ENCODE peak calls at places on chromosome 4, in seven cellular contexts. One of them, this sample, is unnamed.

GRCh38 chr4:92646826-92647225 is 343.1 kb downstream of the GRID2 start:
- DNase-seq in breast epithelium: no peak
- DNase-seq in body of pancreas: no peak
- DNase-seq in esophagus squamous epithelium: no peak
- DNase-seq in PC-9: no peak
- DNase-seq in A549: no peak
- DNase-seq in right lobe of liver: no peak
- DNase-seq in this sample: no peak

GRCh38 chr4:82431026-82431745 is 796 bp downstream of the ENOPH1 start:
- DNase-seq in breast epithelium: peak; percentile 29
- DNase-seq in body of pancreas: peak; percentile 54
- DNase-seq in esophagus squamous epithelium: peak; percentile 52
- DNase-seq in PC-9: no peak
- DNase-seq in A549: peak; percentile 24
- DNase-seq in right lobe of liver: peak; percentile 61
- DNase-seq in this sample: no peak

GRCh38 chr4:38985363-38986065 is 46.7 kb downstream of the TMEM156 start:
- DNase-seq in breast epithelium: no peak
- DNase-seq in body of pancreas: no peak
- DNase-seq in esophagus squamous epithelium: no peak
- DNase-seq in PC-9: no peak
- DNase-seq in A549: no peak
- DNase-seq in right lobe of liver: no peak
- DNase-seq in this sample: no peak

GRCh38 chr4:144716778-144717177 is 70.8 kb downstream of the HHIP start:
- DNase-seq in breast epithelium: no peak
- DNase-seq in body of pancreas: no peak
- DNase-seq in esophagus squamous epithelium: no peak
- DNase-seq in PC-9: no peak
- DNase-seq in A549: no peak
- DNase-seq in right lobe of liver: no peak
- DNase-seq in this sample: no peak

GRCh38 chr4:109302366-109303140 is at the start of gene COL25A1:
- DNase-seq in breast epithelium: peak; percentile 24
- DNase-seq in body of pancreas: peak; percentile 50
- DNase-seq in esophagus squamous epithelium: no peak
- DNase-seq in PC-9: no peak
- DNase-seq in A549: peak; percentile 5
- DNase-seq in right lobe of liver: peak; percentile 53
- DNase-seq in this sample: no peak

GRCh38 chr4:27308379-27308778 is 447.7 kb downstream of the STIM2 start:
- DNase-seq in breast epithelium: no peak
- DNase-seq in body of pancreas: no peak
- DNase-seq in esophagus squamous epithelium: no peak
- DNase-seq in PC-9: no peak
- DNase-seq in A549: no peak
- DNase-seq in right lobe of liver: no peak
- DNase-seq in this sample: no peak

GRCh38 chr4:94924566-94924965 is 166.8 kb downstream of the BMPR1B start:
- DNase-seq in breast epithelium: no peak
- DNase-seq in body of pancreas: no peak
- DNase-seq in esophagus squamous epithelium: no peak
- DNase-seq in PC-9: no peak
- DNase-seq in A549: no peak
- DNase-seq in right lobe of liver: no peak
- DNase-seq in this sample: peak; percentile 55

GRCh38 chr4:99300934-99301333 is 10.1 kb upstream of the ADH1A start:
- DNase-seq in breast epithelium: peak; percentile 62
- DNase-seq in body of pancreas: peak; percentile 82
- DNase-seq in esophagus squamous epithelium: no peak
- DNase-seq in PC-9: no peak
- DNase-seq in A549: peak; percentile 11
- DNase-seq in right lobe of liver: peak; percentile 71
- DNase-seq in this sample: peak; percentile 27

GRCh38 chr4:90118547-90119211 is 8.5 kb upstream of the CCSER1 start:
- DNase-seq in breast epithelium: no peak
- DNase-seq in body of pancreas: no peak
- DNase-seq in esophagus squamous epithelium: no peak
- DNase-seq in PC-9: no peak
- DNase-seq in A549: no peak
- DNase-seq in right lobe of liver: no peak
- DNase-seq in this sample: no peak

DNA sequence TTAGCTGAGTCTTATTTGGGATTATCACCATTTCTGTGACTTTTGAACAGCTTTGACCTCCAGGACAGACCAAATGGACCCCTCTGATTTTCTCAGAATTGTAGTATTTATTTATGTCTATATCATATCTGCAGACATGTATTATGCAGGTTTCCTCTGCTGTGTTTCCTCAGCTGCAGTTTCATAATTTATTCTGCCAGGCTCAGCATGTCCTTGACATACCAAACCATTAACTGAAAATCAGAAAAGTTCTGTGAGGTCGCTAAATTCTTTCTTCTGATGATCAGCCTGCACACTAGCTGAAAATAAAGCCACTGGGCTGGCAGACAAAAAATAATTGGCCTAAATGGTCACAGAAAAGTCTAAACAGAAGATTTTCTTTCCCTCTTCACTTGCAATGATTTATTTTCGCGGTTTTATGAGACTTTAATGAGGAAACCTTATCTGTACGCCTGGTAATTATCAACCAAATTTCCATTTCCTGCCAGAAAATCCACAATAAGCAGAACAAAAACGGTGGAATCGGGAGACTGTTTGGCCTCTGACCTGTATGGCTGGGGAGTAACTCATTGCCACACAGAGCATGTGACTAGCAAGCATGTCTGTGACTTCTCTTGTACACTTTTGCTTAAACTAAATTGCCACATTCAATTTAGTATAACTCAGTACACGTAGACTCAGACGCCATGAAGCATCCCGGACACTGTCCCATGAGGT is 150.9 kb downstream of the ENPP6 start:
- DNase-seq in breast epithelium: no peak
- DNase-seq in body of pancreas: peak; percentile 41
- DNase-seq in esophagus squamous epithelium: no peak
- DNase-seq in PC-9: no peak
- DNase-seq in A549: no peak
- DNase-seq in right lobe of liver: no peak
- DNase-seq in this sample: no peak
- H3K27ac ChIP-seq in breast epithelium: no peak overlapping the region
- H3K27ac ChIP-seq in body of pancreas: peak overlapping the region; percentile 54
- H3K27ac ChIP-seq in esophagus squamous epithelium: no peak overlapping the region
- H3K27ac ChIP-seq in PC-9: no peak overlapping the region
- H3K27ac ChIP-seq in A549: no peak overlapping the region
- H3K27ac ChIP-seq in right lobe of liver: peak overlapping the region; percentile 9
- H3K27ac ChIP-seq in this sample: no peak overlapping the region

GRCh38 chr4:159210975-159211374 is 108.1 kb downstream of the RAPGEF2 start:
- DNase-seq in breast epithelium: no peak
- DNase-seq in body of pancreas: no peak
- DNase-seq in esophagus squamous epithelium: no peak
- DNase-seq in PC-9: no peak
- DNase-seq in A549: no peak
- DNase-seq in right lobe of liver: no peak
- DNase-seq in this sample: no peak

GRCh38 chr4:159209249-159209648 is 106.4 kb downstream of the RAPGEF2 start:
- DNase-seq in breast epithelium: no peak
- DNase-seq in body of pancreas: no peak
- DNase-seq in esophagus squamous epithelium: no peak
- DNase-seq in PC-9: no peak
- DNase-seq in A549: no peak
- DNase-seq in right lobe of liver: no peak
- DNase-seq in this sample: no peak

GRCh38 chr4:159216834-159217233 is 114.0 kb downstream of the RAPGEF2 start:
- DNase-seq in breast epithelium: no peak
- DNase-seq in body of pancreas: no peak
- DNase-seq in esophagus squamous epithelium: no peak
- DNase-seq in PC-9: no peak
- DNase-seq in A549: no peak
- DNase-seq in right lobe of liver: no peak
- DNase-seq in this sample: no peak

DNA sequence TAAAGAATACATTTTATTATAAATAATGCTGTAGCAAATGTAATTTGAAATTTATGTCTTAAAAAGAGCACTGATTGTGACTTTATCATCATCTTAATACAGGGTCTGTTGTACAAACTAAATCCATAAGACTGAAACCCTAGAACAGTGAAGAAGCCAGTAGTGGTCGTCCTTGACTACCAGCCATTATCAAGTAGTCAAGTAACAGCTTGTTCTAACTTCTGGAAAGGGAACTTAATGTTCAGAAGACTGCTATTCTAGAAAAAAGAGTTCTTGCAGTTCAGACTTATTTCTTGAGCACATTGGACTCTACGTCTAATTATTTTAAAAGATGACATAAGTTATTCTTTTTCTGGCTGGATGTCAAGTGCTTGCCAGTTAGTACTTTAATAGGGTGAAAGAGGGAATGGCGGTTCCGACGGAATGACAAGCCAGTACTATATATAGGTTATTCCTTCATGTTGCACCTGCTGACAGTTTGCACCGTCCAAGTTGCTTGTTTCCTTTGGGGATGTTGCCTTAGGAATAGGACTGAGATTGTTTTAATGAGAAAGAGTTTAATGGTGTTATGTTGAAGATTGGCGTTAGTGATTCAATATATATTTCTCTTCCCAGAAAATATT is 109.9 kb downstream of the RAPGEF2 start:
- DNase-seq in breast epithelium: no peak
- DNase-seq in body of pancreas: no peak
- DNase-seq in esophagus squamous epithelium: no peak
- DNase-seq in PC-9: no peak
- DNase-seq in A549: no peak
- DNase-seq in right lobe of liver: no peak
- DNase-seq in this sample: no peak
- H3K27ac ChIP-seq in breast epithelium: no peak overlapping the region
- H3K27ac ChIP-seq in body of pancreas: no peak overlapping the region
- H3K27ac ChIP-seq in esophagus squamous epithelium: no peak overlapping the region
- H3K27ac ChIP-seq in PC-9: no peak overlapping the region
- H3K27ac ChIP-seq in A549: no peak overlapping the region
- H3K27ac ChIP-seq in right lobe of liver: no peak overlapping the region
- H3K27ac ChIP-seq in this sample: no peak overlapping the region

DNA sequence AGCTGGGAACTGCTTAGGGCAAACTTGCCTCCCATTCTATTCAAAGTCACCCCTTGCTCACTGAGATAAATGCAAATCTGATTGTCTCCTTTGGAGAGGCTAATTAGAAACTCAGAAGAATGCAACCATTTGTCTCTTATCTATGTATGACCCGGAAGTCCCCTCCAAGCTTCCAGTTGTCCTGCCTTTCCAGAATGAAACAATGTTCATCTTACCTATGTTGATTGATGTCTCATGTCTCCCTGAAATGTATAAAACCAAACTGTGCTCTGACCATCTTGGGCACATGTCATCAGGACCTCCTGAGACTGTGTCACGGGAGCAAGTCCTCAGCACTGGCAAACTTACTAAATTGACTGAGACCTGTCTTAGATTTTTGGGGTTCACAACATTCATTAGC is 37.1 kb upstream of the TMPRSS11E start:
- DNase-seq in breast epithelium: no peak
- DNase-seq in body of pancreas: no peak
- DNase-seq in esophagus squamous epithelium: no peak
- DNase-seq in PC-9: no peak
- DNase-seq in A549: no peak
- DNase-seq in right lobe of liver: no peak
- DNase-seq in this sample: no peak
- H3K27ac ChIP-seq in breast epithelium: no peak overlapping the region
- H3K27ac ChIP-seq in body of pancreas: no peak overlapping the region
- H3K27ac ChIP-seq in esophagus squamous epithelium: no peak overlapping the region
- H3K27ac ChIP-seq in PC-9: no peak overlapping the region
- H3K27ac ChIP-seq in A549: no peak overlapping the region
- H3K27ac ChIP-seq in right lobe of liver: no peak overlapping the region
- H3K27ac ChIP-seq in this sample: no peak overlapping the region

GRCh38 chr4:174218127-174218790 is 65.2 kb downstream of the FBXO8 start:
- DNase-seq in breast epithelium: no peak
- DNase-seq in body of pancreas: no peak
- DNase-seq in esophagus squamous epithelium: no peak
- DNase-seq in PC-9: no peak
- DNase-seq in A549: no peak
- DNase-seq in right lobe of liver: no peak
- DNase-seq in this sample: no peak

GRCh38 chr4:174224550-174224949 is 58.9 kb downstream of the FBXO8 start:
- DNase-seq in breast epithelium: no peak
- DNase-seq in body of pancreas: no peak
- DNase-seq in esophagus squamous epithelium: no peak
- DNase-seq in PC-9: no peak
- DNase-seq in A549: no peak
- DNase-seq in right lobe of liver: no peak
- DNase-seq in this sample: no peak

GRCh38 chr4:174217273-174218126 is 66.0 kb downstream of the FBXO8 start:
- DNase-seq in breast epithelium: no peak
- DNase-seq in body of pancreas: peak; percentile 27
- DNase-seq in esophagus squamous epithelium: no peak
- DNase-seq in PC-9: no peak
- DNase-seq in A549: no peak
- DNase-seq in right lobe of liver: no peak
- DNase-seq in this sample: no peak

GRCh38 chr4:174225247-174226054 is 58.0 kb downstream of the FBXO8 start:
- DNase-seq in breast epithelium: no peak
- DNase-seq in body of pancreas: no peak
- DNase-seq in esophagus squamous epithelium: no peak
- DNase-seq in PC-9: no peak
- DNase-seq in A549: no peak
- DNase-seq in right lobe of liver: no peak
- DNase-seq in this sample: no peak

GRCh38 chr4:174222266-174222872 is 61.1 kb downstream of the FBXO8 start:
- DNase-seq in breast epithelium: no peak
- DNase-seq in body of pancreas: peak; percentile 16
- DNase-seq in esophagus squamous epithelium: no peak
- DNase-seq in PC-9: no peak
- DNase-seq in A549: peak; percentile 28
- DNase-seq in right lobe of liver: no peak
- DNase-seq in this sample: no peak
- H3K27ac ChIP-seq in breast epithelium: no peak overlapping the region
- H3K27ac ChIP-seq in body of pancreas: no peak overlapping the region
- H3K27ac ChIP-seq in esophagus squamous epithelium: no peak overlapping the region
- H3K27ac ChIP-seq in PC-9: no peak overlapping the region
- H3K27ac ChIP-seq in A549: no peak overlapping the region
- H3K27ac ChIP-seq in right lobe of liver: no peak overlapping the region
- H3K27ac ChIP-seq in this sample: no peak overlapping the region

GRCh38 chr4:77142642-77143020 is 14.4 kb upstream of the CCNG2 start:
- DNase-seq in breast epithelium: no peak
- DNase-seq in body of pancreas: no peak
- DNase-seq in esophagus squamous epithelium: no peak
- DNase-seq in PC-9: no peak
- DNase-seq in A549: no peak
- DNase-seq in right lobe of liver: no peak
- DNase-seq in this sample: no peak
- H3K27ac ChIP-seq in breast epithelium: peak overlapping the region; percentile 34
- H3K27ac ChIP-seq in body of pancreas: peak overlapping the region; percentile 82
- H3K27ac ChIP-seq in esophagus squamous epithelium: no peak overlapping the region
- H3K27ac ChIP-seq in PC-9: no peak overlapping the region
- H3K27ac ChIP-seq in A549: no peak overlapping the region
- H3K27ac ChIP-seq in right lobe of liver: no peak overlapping the region
- H3K27ac ChIP-seq in this sample: no peak overlapping the region

GRCh38 chr4:19748911-19749473 is 502.7 kb upstream of the SLIT2 start:
- DNase-seq in breast epithelium: no peak
- DNase-seq in body of pancreas: no peak
- DNase-seq in esophagus squamous epithelium: no peak
- DNase-seq in PC-9: no peak
- DNase-seq in A549: no peak
- DNase-seq in right lobe of liver: no peak
- DNase-seq in this sample: no peak
- H3K27ac ChIP-seq in breast epithelium: peak overlapping the region; percentile 57
- H3K27ac ChIP-seq in body of pancreas: no peak overlapping the region
- H3K27ac ChIP-seq in esophagus squamous epithelium: no peak overlapping the region
- H3K27ac ChIP-seq in PC-9: no peak overlapping the region
- H3K27ac ChIP-seq in A549: no peak overlapping the region
- H3K27ac ChIP-seq in right lobe of liver: no peak overlapping the region
- H3K27ac ChIP-seq in this sample: peak overlapping the region; percentile 35

GRCh38 chr4:123649248-123649643 is 252.7 kb downstream of the SPRY1 start:
- DNase-seq in breast epithelium: no peak
- DNase-seq in body of pancreas: no peak
- DNase-seq in esophagus squamous epithelium: no peak
- DNase-seq in PC-9: no peak
- DNase-seq in A549: no peak
- DNase-seq in right lobe of liver: no peak
- DNase-seq in this sample: no peak
- H3K27ac ChIP-seq in breast epithelium: peak overlapping the region; percentile 83
- H3K27ac ChIP-seq in body of pancreas: peak overlapping the region; percentile 82
- H3K27ac ChIP-seq in esophagus squamous epithelium: peak overlapping the region; percentile 54
- H3K27ac ChIP-seq in PC-9: no peak overlapping the region
- H3K27ac ChIP-seq in A549: peak overlapping the region; percentile 68
- H3K27ac ChIP-seq in right lobe of liver: no peak overlapping the region
- H3K27ac ChIP-seq in this sample: peak overlapping the region; percentile 52